ENCODE peak calls at places on chromosomes 7 and 10, in four cellular contexts. M is K562, X is HepG2, J is GM12878. R is an unnamed sample.

GRCh38 chr7:98855610-98856009 is 14.2 kb downstream of the TMEM130 start:
- DNase-seq in M (no peak), X (no peak), J (no peak), R (no peak)

GRCh38 chr10:7388602-7389001 is 22.2 kb downstream of the SFMBT2 start:
- DNase-seq in M (no peak), X (no peak), J (no peak), R (no peak)

GRCh38 chr7:19747740-19748339 is 25.6 kb downstream of the TMEM196 start:
- DNase-seq in M (peak), X (peak), J (no peak), R (peak)

GRCh38 chr7:47314248-47314647 is 267.7 kb downstream of the TNS3 start:
- DNase-seq in M (no peak), X (no peak), J (no peak), R (no peak)

GRCh38 chr7:123024989-123025758 is 29.7 kb upstream of the TAS2R16 start:
- DNase-seq in M (no peak), X (no peak), J (no peak), R (no peak)

GRCh38 chr7:140222797-140223196 is 46.0 kb upstream of the KDM7A start:
- DNase-seq in M (no peak), X (no peak), J (no peak), R (no peak)

GRCh38 chr7:134737561-134738353 is 41.7 kb upstream of the CALD1 start:
- DNase-seq in M (no peak), X (no peak), J (peak), R (no peak)

GRCh38 chr10:32371101-32371500 is 24.1 kb upstream of the EPC1 start:
- DNase-seq in M (no peak), X (no peak), J (no peak), R (no peak)

GRCh38 chr7:51350195-51350896 is 33.7 kb upstream of the COBL start:
- DNase-seq in M (no peak), X (peak), J (no peak), R (no peak)

GRCh38 chr7:50940621-50941020 is 157.9 kb upstream of the GRB10 start:
- DNase-seq in M (no peak), X (no peak), J (no peak), R (no peak)

GRCh38 chr10:92591550-92592140 is 1.3 kb upstream of the KIF11 start:
- DNase-seq in M (peak), X (peak), J (peak), R (peak)

GRCh38 chr7:133822816-133823552 is 304.2 kb upstream of the LRGUK start:
- DNase-seq in M (no peak), X (no peak), J (no peak), R (no peak)

GRCh38 chr10:73218466-73219191 is 28.4 kb downstream of the DNAJC9 start:
- DNase-seq in M (peak), X (peak), J (no peak), R (no peak)

GRCh38 chr10:75801121-75801520 is 369.7 kb downstream of the LRMDA start:
- DNase-seq in M (no peak), X (no peak), J (no peak), R (no peak)

GRCh38 chr7:138286846-138287245 is 173.2 kb upstream of the TRIM24 start:
- DNase-seq in M (no peak), X (no peak), J (no peak), R (no peak)

GRCh38 chr7:55066938-55067337 is 48.1 kb downstream of the EGFR start:
- DNase-seq in M (no peak), X (no peak), J (no peak), R (no peak)

GRCh38 chr7:46881507-46882127 is 700.3 kb downstream of the TNS3 start:
- DNase-seq in M (no peak), X (no peak), J (no peak), R (no peak)

GRCh38 chr10:129890170-129890569 is 73.9 kb downstream of the EBF3 start:
- DNase-seq in M (no peak), X (no peak), J (no peak), R (no peak)

GRCh38 chr10:129892571-129893045 is 71.5 kb downstream of the EBF3 start:
- DNase-seq in M (no peak), X (no peak), J (no peak), R (no peak)

GRCh38 chr10:129893690-129894089 is 70.4 kb downstream of the EBF3 start:
- DNase-seq in M (no peak), X (no peak), J (no peak), R (no peak)

GRCh38 chr10:129888784-129889616 is 75.1 kb downstream of the EBF3 start:
- DNase-seq in M (peak), X (no peak), J (no peak), R (peak)

DNA sequence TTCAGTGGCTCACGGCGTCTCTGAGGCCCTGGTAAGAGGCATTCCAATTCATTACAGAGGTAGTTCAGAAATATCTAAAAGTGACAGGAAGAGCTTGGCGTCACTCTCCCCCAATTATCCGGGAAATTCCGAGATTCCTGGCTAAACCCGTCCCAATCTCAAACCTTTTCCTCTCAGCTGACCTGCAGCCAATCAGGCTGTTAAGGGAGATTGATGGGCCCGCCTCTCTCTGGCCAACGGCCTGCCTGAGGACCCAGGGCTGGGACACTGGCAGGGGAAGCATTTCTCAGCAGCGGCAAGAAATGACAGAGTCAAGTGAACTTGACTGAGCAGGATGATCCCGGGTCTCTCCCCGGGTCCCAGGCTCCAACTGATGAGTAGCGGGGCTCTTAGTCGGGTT is 72.3 kb downstream of the EBF3 start:
- DNase-seq in M (no peak), X (no peak), J (no peak), R (no peak)
- TF ChIP-seq TAF1 in M (no peak), X (no peak), J (no peak), R (no peak)

GRCh38 chr7:101858437-101859385 is 41.3 kb downstream of the CUX1 start:
- DNase-seq in M (no peak), X (peak), J (no peak), R (no peak)
- TF ChIP-seq TAF1 in M (no peak), X (no peak), J (no peak), R (no peak)

GRCh38 chr7:130430841-130431713 is 9.7 kb downstream of the CEP41 start:
- DNase-seq in M (no peak), X (no peak), J (no peak), R (no peak)

GRCh38 chr7:130423636-130424035 is 17.2 kb downstream of the CEP41 start:
- DNase-seq in M (no peak), X (no peak), J (no peak), R (no peak)

GRCh38 chr7:130425798-130426197 is 15.0 kb downstream of the CEP41 start:
- DNase-seq in M (no peak), X (no peak), J (no peak), R (no peak)

GRCh38 chr7:130429019-130429418 is 11.8 kb downstream of the CEP41 start:
- DNase-seq in M (no peak), X (no peak), J (no peak), R (no peak)

DNA sequence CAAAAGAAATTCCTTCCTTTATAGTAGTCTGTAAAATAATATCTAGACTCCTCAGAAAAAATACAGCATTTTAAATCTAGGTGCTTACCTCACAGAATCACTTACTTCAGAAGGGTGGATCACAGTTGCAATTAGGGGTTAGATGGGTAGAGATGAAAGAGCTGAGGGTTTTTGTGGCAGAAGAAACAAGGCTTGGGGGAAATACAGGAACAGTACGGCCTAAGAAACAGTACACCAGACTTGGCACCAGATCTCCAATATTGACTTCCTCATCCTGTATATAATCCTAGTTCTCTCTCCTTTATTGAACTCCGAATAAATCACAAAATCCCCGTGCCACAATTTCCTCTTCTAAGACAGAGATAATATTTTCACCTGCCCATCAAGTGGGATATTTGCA is 14.3 kb downstream of the CEP41 start:
- DNase-seq in M (no peak), X (no peak), J (no peak), R (no peak)
- TF ChIP-seq TAF1 in M (no peak), X (no peak), J (no peak), R (no peak)

GRCh38 chr7:4020086-4020485 is 662.0 kb upstream of the FOXK1 start:
- DNase-seq in M (no peak), X (no peak), J (no peak), R (no peak)
- TF ChIP-seq TAF1 in M (no peak), X (no peak), J (no peak), R (no peak)

DNA sequence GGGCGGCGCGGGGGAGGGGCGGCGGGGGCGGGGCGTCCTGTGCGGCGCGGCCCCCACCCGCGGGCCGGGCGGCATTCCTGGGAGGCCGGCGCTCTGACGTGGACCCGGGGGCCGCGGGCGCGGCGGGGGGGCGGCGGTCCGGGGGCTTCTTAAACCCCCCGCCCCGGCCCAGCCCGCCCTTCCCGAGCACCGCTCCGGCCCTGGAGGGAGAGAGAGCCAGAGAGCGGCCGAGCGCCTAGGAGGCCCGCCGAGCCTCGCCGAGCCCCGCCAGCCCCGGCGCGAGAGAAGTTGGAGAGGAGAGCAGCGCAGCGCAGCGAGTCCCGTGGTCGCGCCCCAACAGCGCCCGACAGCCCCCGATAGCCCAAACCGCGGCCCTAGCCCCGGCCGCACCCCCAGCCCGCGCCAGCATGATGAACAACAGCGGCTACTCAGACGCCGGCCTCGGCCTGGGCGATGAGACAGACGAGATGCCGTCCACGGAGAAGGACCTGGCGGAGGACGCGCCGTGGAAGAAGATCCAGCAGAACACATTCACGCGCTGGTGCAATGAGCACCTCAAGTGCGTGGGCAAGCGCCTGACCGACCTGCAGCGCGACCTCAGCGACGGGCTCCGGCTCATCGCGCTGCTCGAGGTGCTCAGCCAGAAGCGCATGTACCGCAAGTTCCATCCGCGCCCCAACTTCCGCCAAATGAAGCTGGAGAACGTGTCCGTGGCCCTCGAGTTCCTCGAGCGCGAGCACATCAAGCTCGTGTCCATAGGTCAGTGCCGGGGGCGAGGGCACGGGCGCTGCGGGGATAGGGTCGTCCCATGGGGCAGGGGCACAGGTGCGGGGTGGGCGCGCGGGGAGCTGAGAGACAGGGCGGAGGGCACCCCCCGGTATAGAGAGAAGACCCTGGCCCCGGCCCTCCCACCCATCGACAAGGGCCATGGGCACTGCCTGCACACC is at the start of gene FLNC:
- DNase-seq in M (peak), X (no peak), J (no peak), R (peak)
- TF ChIP-seq TAF1 in M (peak), X (no peak), J (no peak), R (no peak)

DNA sequence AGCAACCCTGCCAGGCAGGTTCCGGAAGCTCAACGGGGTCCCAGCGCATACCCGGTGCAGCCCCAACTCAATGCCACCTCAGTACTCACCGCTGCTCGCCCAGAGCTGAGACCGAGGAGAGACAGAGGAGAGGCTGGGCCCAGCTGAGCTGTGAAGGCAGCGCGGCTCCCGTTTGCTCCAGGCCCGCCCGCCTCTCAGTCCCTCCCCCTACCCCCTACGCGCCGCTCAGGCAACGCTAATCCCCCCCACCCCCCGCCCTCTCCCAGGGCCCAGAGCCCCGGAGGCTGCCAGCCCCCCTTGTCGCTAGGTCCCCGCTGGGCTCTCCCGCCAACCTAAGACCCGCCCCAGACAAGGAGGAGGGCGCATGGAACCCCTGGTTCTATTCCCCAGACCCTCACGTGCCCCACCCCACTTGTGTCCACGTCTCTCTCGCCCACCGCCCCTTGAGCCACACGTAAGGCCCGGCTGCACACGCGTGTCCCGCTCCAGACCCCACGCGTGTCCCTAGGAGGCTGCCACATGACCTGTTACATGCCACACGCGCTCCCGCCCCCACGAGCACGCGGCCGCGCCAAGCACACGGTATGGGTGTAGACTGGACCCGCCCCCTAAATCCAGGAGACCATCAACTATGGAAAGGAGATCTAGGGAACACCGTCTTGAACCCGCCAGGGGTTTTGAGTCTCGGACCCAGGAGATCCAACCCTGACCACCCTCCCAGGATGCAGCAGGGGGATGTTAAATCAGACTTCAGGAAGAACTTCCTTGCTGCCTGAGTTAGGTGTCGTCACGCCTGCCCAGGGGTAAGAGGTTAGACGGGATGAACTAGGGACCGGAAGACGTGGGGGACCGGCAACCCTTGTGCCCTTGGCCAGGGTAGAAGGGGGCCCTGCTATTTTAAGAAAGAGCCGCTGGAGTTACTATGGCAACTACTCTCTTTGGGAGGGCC is at the start of gene PSD:
- DNase-seq in M (peak), X (no peak), J (no peak), R (no peak)
- TF ChIP-seq TAF1 in M (no peak), X (no peak), J (no peak), R (no peak)

DNA sequence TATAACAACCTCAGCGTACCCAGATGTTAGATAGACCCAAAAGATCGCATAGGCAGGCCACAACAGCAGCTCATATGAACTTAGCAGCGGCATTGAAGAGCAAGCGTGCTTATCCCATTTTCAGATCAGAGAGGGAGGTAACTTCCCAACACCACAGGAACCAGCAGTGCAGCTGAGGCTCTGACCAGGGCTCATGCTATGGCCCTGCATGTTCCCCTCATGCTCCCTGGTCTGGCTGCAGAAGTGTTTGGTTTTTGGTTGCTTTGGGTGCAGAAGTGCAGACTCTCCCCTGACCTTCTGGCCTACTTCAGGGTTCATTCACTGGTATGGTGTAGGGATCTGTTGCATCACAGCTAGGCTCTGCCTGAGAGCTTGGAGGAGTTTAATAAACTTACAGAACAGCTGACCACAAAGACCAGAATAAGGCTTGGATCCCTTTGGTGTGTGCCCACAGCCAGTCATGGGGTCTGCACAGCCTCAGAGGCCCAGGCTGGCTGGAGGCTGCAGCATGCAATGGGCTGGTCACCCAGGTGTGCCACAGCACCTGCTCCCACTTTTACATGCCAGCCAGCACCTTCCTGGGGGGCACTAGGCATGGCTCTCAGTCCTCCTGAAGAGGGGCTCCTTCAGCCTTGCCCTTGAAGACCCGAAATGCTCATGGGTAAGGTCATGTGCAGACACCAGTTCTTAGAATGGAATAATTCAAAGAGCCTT is 9.1 kb upstream of the CXCL12 start:
- DNase-seq in M (no peak), X (no peak), J (no peak), R (no peak)
- TF ChIP-seq TAF1 in M (no peak), X (no peak), J (no peak), R (no peak)